ENCODE peak calls at places on chromosome 17, in eight cellular contexts. X, O, Z, L, E, T, B and H are unnamed samples.

GRCh38 chr17:45775576-45776011 is 8.5 kb upstream of the CRHR1 start:
- DNase-seq in X (no peak), O (no peak), Z (no peak), L (no peak), E (no peak), T (peak; percentile 36), B (peak; percentile 55), H (no peak)

GRCh38 chr17:50297407-50297865 is 23.2 kb downstream of the TMEM92 start:
- DNase-seq in X (peak; percentile 74), O (peak; percentile 65), Z (peak; percentile 74), L (no peak), E (peak; percentile 86), T (peak; percentile 81), B (peak; percentile 81), H (peak; percentile 68)

GRCh38 chr17:75501378-75502071 is 13.8 kb downstream of the CASKIN2 start:
- DNase-seq in X (no peak), O (no peak), Z (no peak), L (no peak), E (peak; percentile 64), T (no peak), B (no peak), H (no peak)

GRCh38 chr17:82020874-82021727 is 1.6 kb downstream of the CENPX start:
- DNase-seq in X (peak; percentile 72), O (no peak), Z (no peak), L (no peak), E (no peak), T (peak; percentile 79), B (peak; percentile 72), H (no peak)

GRCh38 chr17:81519284-81520020 is 6.9 kb upstream of the ACTG1 start:
- DNase-seq in X (no peak), O (peak; percentile 70), Z (no peak), L (no peak), E (peak; percentile 74), T (peak; percentile 45), B (peak; percentile 60), H (peak; percentile 52)

GRCh38 chr17:30372755-30373154 is 6.0 kb upstream of the CPD start:
- DNase-seq in X (no peak), O (no peak), Z (no peak), L (no peak), E (no peak), T (no peak), B (no peak), H (no peak)

GRCh38 chr17:55356440-55357328 is 65.0 kb downstream of the MMD start:
- DNase-seq in X (peak; percentile 73), O (peak; percentile 57), Z (peak; percentile 65), L (peak; percentile 27), E (no peak), T (peak; percentile 66), B (peak; percentile 62), H (peak; percentile 47)

GRCh38 chr17:40309031-40309937 is at the start of gene RARA:
- DNase-seq in X (no peak), O (no peak), Z (no peak), L (no peak), E (peak; percentile 81), T (peak; percentile 63), B (no peak), H (no peak)

GRCh38 chr17:79732804-79733691 is 2.3 kb downstream of the ENPP7 start:
- DNase-seq in X (peak; percentile 59), O (peak; percentile 12), Z (no peak), L (no peak), E (no peak), T (no peak), B (no peak), H (no peak)

GRCh38 chr17:32586666-32587065 is 99.9 kb downstream of the CDK5R1 start:
- DNase-seq in X (no peak), O (no peak), Z (no peak), L (no peak), E (no peak), T (no peak), B (no peak), H (no peak)

GRCh38 chr17:39110435-39111136 is 40.9 kb downstream of the PLXDC1 start:
- DNase-seq in X (no peak), O (no peak), Z (no peak), L (no peak), E (no peak), T (no peak), B (no peak), H (no peak)

GRCh38 chr17:39863918-39864746 is at the start of gene IKZF3:
- DNase-seq in X (no peak), O (peak; percentile 82), Z (peak; percentile 24), L (no peak), E (no peak), T (peak; percentile 75), B (peak; percentile 51), H (peak; percentile 73)

GRCh38 chr17:82222816-82223215 is 6.0 kb upstream of the SLC16A3 start:
- DNase-seq in X (no peak), O (no peak), Z (no peak), L (no peak), E (no peak), T (no peak), B (no peak), H (no peak)

GRCh38 chr17:81651692-81652091 is 4.7 kb downstream of the PDE6G start:
- DNase-seq in X (no peak), O (no peak), Z (no peak), L (peak; percentile 59), E (no peak), T (no peak), B (no peak), H (no peak)

GRCh38 chr17:82414548-82415281 is 3.4 kb upstream of the HEXD start:
- DNase-seq in X (peak; percentile 79), O (peak; percentile 45), Z (peak; percentile 46), L (peak; percentile 43), E (no peak), T (peak; percentile 81), B (peak; percentile 54), H (peak; percentile 58)

GRCh38 chr17:80262775-80263244 is 2.2 kb downstream of the RNF213 start:
- DNase-seq in X (no peak), O (no peak), Z (no peak), L (no peak), E (no peak), T (no peak), B (no peak), H (no peak)